ENCODE peak calls at places on chromosomes 2 and 18, in five cellular contexts. One of them, this sample, is unnamed.

GRCh38 chr2:230925443-230925878 is 419 bp upstream of the GPR55 start:
- DNase-seq in tibial artery: peak; percentile 7
- DNase-seq in NT2/D1: no peak
- DNase-seq in mesenchymal stem cell: no peak
- DNase-seq in fibroblast of lung: no peak
- DNase-seq in this sample: peak; percentile 6

GRCh38 chr2:109185801-109186570 is 57.0 kb downstream of the SH3RF3 start:
- DNase-seq in tibial artery: peak; percentile 73
- DNase-seq in NT2/D1: no peak
- DNase-seq in mesenchymal stem cell: no peak
- DNase-seq in fibroblast of lung: peak; percentile 80
- DNase-seq in this sample: peak; percentile 30

GRCh38 chr18:28124239-28125029 is 52.5 kb downstream of the CDH2 start:
- DNase-seq in tibial artery: no peak
- DNase-seq in NT2/D1: no peak
- DNase-seq in mesenchymal stem cell: no peak
- DNase-seq in fibroblast of lung: no peak
- DNase-seq in this sample: no peak

GRCh38 chr2:219245148-219245898 is at the start of the genes GLB1L and STK16:
- DNase-seq in tibial artery: peak; percentile 91
- DNase-seq in NT2/D1: peak; percentile 90
- DNase-seq in mesenchymal stem cell: peak; percentile 95
- DNase-seq in fibroblast of lung: peak; percentile 94
- DNase-seq in this sample: peak; percentile 96

GRCh38 chr2:238839428-238839827 is 8.5 kb upstream of the TWIST2 start:
- DNase-seq in tibial artery: no peak
- DNase-seq in NT2/D1: no peak
- DNase-seq in mesenchymal stem cell: no peak
- DNase-seq in fibroblast of lung: no peak
- DNase-seq in this sample: no peak

GRCh38 chr2:33210626-33211025 is 263.9 kb downstream of the LTBP1 start:
- DNase-seq in tibial artery: peak; percentile 60
- DNase-seq in NT2/D1: peak; percentile 35
- DNase-seq in mesenchymal stem cell: peak; percentile 97
- DNase-seq in fibroblast of lung: peak; percentile 97
- DNase-seq in this sample: no peak

GRCh38 chr2:128374711-128375413 is 56.2 kb upstream of the HS6ST1 start:
- DNase-seq in tibial artery: peak; percentile 19
- DNase-seq in NT2/D1: no peak
- DNase-seq in mesenchymal stem cell: no peak
- DNase-seq in fibroblast of lung: peak; percentile 61
- DNase-seq in this sample: no peak

GRCh38 chr2:151805961-151806360 is 22.3 kb downstream of the ARL5A start:
- DNase-seq in tibial artery: no peak
- DNase-seq in NT2/D1: no peak
- DNase-seq in mesenchymal stem cell: no peak
- DNase-seq in fibroblast of lung: no peak
- DNase-seq in this sample: no peak

GRCh38 chr2:64978514-64979268 is 10.5 kb upstream of the SLC1A4 start:
- DNase-seq in tibial artery: no peak
- DNase-seq in NT2/D1: no peak
- DNase-seq in mesenchymal stem cell: peak; percentile 79
- DNase-seq in fibroblast of lung: no peak
- DNase-seq in this sample: no peak

GRCh38 chr18:64800151-64800550 is 651.3 kb upstream of the LINC00305 start:
- DNase-seq in tibial artery: no peak
- DNase-seq in NT2/D1: no peak
- DNase-seq in mesenchymal stem cell: no peak
- DNase-seq in fibroblast of lung: no peak
- DNase-seq in this sample: no peak

GRCh38 chr18:56982756-56983155 is 164.1 kb upstream of the BOD1L2 start:
- DNase-seq in tibial artery: no peak
- DNase-seq in NT2/D1: no peak
- DNase-seq in mesenchymal stem cell: no peak
- DNase-seq in fibroblast of lung: no peak
- DNase-seq in this sample: no peak

GRCh38 chr2:182324665-182325064 is 102.2 kb downstream of the PDE1A start:
- DNase-seq in tibial artery: no peak
- DNase-seq in NT2/D1: no peak
- DNase-seq in mesenchymal stem cell: peak; percentile 50
- DNase-seq in fibroblast of lung: peak; percentile 42
- DNase-seq in this sample: no peak

GRCh38 chr18:9673296-9674251 is 34.5 kb upstream of the RAB31 start:
- DNase-seq in tibial artery: peak; percentile 26
- DNase-seq in NT2/D1: peak; percentile 20
- DNase-seq in mesenchymal stem cell: peak; percentile 70
- DNase-seq in fibroblast of lung: peak; percentile 83
- DNase-seq in this sample: peak; percentile 56

GRCh38 chr2:211898697-211899096 is 639.9 kb downstream of the ERBB4 start:
- DNase-seq in tibial artery: no peak
- DNase-seq in NT2/D1: no peak
- DNase-seq in mesenchymal stem cell: no peak
- DNase-seq in fibroblast of lung: no peak
- DNase-seq in this sample: no peak

GRCh38 chr2:130187268-130187667 is 5.2 kb downstream of the MZT2B start:
- DNase-seq in tibial artery: no peak
- DNase-seq in NT2/D1: no peak
- DNase-seq in mesenchymal stem cell: no peak
- DNase-seq in fibroblast of lung: no peak
- DNase-seq in this sample: no peak

GRCh38 chr2:99617811-99618210 is 128.0 kb upstream of the REV1 start:
- DNase-seq in tibial artery: no peak
- DNase-seq in NT2/D1: no peak
- DNase-seq in mesenchymal stem cell: no peak
- DNase-seq in fibroblast of lung: no peak
- DNase-seq in this sample: no peak

GRCh38 chr2:241814571-241815476 is 5.8 kb downstream of the NEU4 start:
- DNase-seq in tibial artery: no peak
- DNase-seq in NT2/D1: no peak
- DNase-seq in mesenchymal stem cell: no peak
- DNase-seq in fibroblast of lung: no peak
- DNase-seq in this sample: no peak

GRCh38 chr2:21270658-21271057 is 146.9 kb downstream of the TDRD15 start:
- DNase-seq in tibial artery: no peak
- DNase-seq in NT2/D1: no peak
- DNase-seq in mesenchymal stem cell: peak; percentile 42
- DNase-seq in fibroblast of lung: no peak
- DNase-seq in this sample: no peak

GRCh38 chr18:2641638-2642037 is 13.9 kb upstream of the SMCHD1 start:
- DNase-seq in tibial artery: no peak
- DNase-seq in NT2/D1: no peak
- DNase-seq in mesenchymal stem cell: peak; percentile 32
- DNase-seq in fibroblast of lung: peak; percentile 55
- DNase-seq in this sample: no peak

GRCh38 chr2:175883586-175884194 is 118.4 kb downstream of the LNPK start:
- DNase-seq in tibial artery: no peak
- DNase-seq in NT2/D1: no peak
- DNase-seq in mesenchymal stem cell: no peak
- DNase-seq in fibroblast of lung: no peak
- DNase-seq in this sample: no peak

GRCh38 chr2:48471048-48471474 is 58.9 kb upstream of the STON1 start:
- DNase-seq in tibial artery: no peak
- DNase-seq in NT2/D1: peak; percentile 62
- DNase-seq in mesenchymal stem cell: peak; percentile 76
- DNase-seq in fibroblast of lung: peak; percentile 76
- DNase-seq in this sample: no peak

GRCh38 chr18:32576296-32576916 is 105.7 kb upstream of the GAREM1 start:
- DNase-seq in tibial artery: no peak
- DNase-seq in NT2/D1: no peak
- DNase-seq in mesenchymal stem cell: peak; percentile 46
- DNase-seq in fibroblast of lung: peak; percentile 20
- DNase-seq in this sample: no peak

GRCh38 chr2:190069936-190070696 is 7.6 kb upstream of the MSTN start:
- DNase-seq in tibial artery: no peak
- DNase-seq in NT2/D1: peak; percentile 33
- DNase-seq in mesenchymal stem cell: peak; percentile 76
- DNase-seq in fibroblast of lung: peak; percentile 85
- DNase-seq in this sample: no peak

GRCh38 chr2:55883829-55884228 is 39.8 kb downstream of the EFEMP1 start:
- DNase-seq in tibial artery: no peak
- DNase-seq in NT2/D1: no peak
- DNase-seq in mesenchymal stem cell: no peak
- DNase-seq in fibroblast of lung: no peak
- DNase-seq in this sample: no peak

GRCh38 chr2:187057466-187057865 is 208.5 kb upstream of the ZSWIM2 start:
- DNase-seq in tibial artery: no peak
- DNase-seq in NT2/D1: no peak
- DNase-seq in mesenchymal stem cell: no peak
- DNase-seq in fibroblast of lung: no peak
- DNase-seq in this sample: no peak

GRCh38 chr2:121791801-121792221 is 36.4 kb downstream of the TSN start:
- DNase-seq in tibial artery: no peak
- DNase-seq in NT2/D1: no peak
- DNase-seq in mesenchymal stem cell: no peak
- DNase-seq in fibroblast of lung: no peak
- DNase-seq in this sample: no peak

GRCh38 chr18:49865401-49865800 is 52.1 kb upstream of the ACAA2 start:
- DNase-seq in tibial artery: no peak
- DNase-seq in NT2/D1: no peak
- DNase-seq in mesenchymal stem cell: no peak
- DNase-seq in fibroblast of lung: no peak
- DNase-seq in this sample: peak; percentile 41

GRCh38 chr2:30708491-30709290 is 98.6 kb downstream of the CAPN13 start:
- DNase-seq in tibial artery: no peak
- DNase-seq in NT2/D1: no peak
- DNase-seq in mesenchymal stem cell: no peak
- DNase-seq in fibroblast of lung: peak; percentile 64
- DNase-seq in this sample: no peak

GRCh38 chr2:100427627-100428258 is 10.3 kb upstream of the CHST10 start:
- DNase-seq in tibial artery: no peak
- DNase-seq in NT2/D1: peak; percentile 63
- DNase-seq in mesenchymal stem cell: peak; percentile 45
- DNase-seq in fibroblast of lung: peak; percentile 42
- DNase-seq in this sample: peak; percentile 71

GRCh38 chr2:42230891-42231290 is 61.7 kb downstream of the EML4 start:
- DNase-seq in tibial artery: no peak
- DNase-seq in NT2/D1: no peak
- DNase-seq in mesenchymal stem cell: no peak
- DNase-seq in fibroblast of lung: no peak
- DNase-seq in this sample: no peak

GRCh38 chr2:222969491-222969890 is 82.5 kb upstream of the KCNE4 start:
- DNase-seq in tibial artery: no peak
- DNase-seq in NT2/D1: no peak
- DNase-seq in mesenchymal stem cell: no peak
- DNase-seq in fibroblast of lung: peak; percentile 87
- DNase-seq in this sample: no peak

GRCh38 chr2:164737612-164738081 is 104.0 kb downstream of the COBLL1 start:
- DNase-seq in tibial artery: peak; percentile 54
- DNase-seq in NT2/D1: peak; percentile 65
- DNase-seq in mesenchymal stem cell: peak; percentile 66
- DNase-seq in fibroblast of lung: peak; percentile 55
- DNase-seq in this sample: peak; percentile 62

GRCh38 chr18:34212511-34212910 is 12.2 kb downstream of the NOL4 start:
- DNase-seq in tibial artery: no peak
- DNase-seq in NT2/D1: no peak
- DNase-seq in mesenchymal stem cell: no peak
- DNase-seq in fibroblast of lung: no peak
- DNase-seq in this sample: no peak

GRCh38 chr2:115374981-115375380 is 932.5 kb downstream of the DPP10 start:
- DNase-seq in tibial artery: no peak
- DNase-seq in NT2/D1: no peak
- DNase-seq in mesenchymal stem cell: no peak
- DNase-seq in fibroblast of lung: no peak
- DNase-seq in this sample: no peak
- H3K9me3 ChIP-seq in tibial artery: peaks cover 6% of the 10 kb centered on the region
- H3K9me3 ChIP-seq in NT2/D1: peaks cover 42% of the 10 kb centered on the region
- H3K9me3 ChIP-seq in mesenchymal stem cell: peaks cover 38% of the 10 kb centered on the region
- H3K9me3 ChIP-seq in fibroblast of lung: no peaks in the 10 kb centered on the region
- H3K9me3 ChIP-seq in this sample: peaks cover 18% of the 10 kb centered on the region

GRCh38 chr2:20157606-20157970 is 67.3 kb downstream of the SDC1 start:
- DNase-seq in tibial artery: no peak
- DNase-seq in NT2/D1: no peak
- DNase-seq in mesenchymal stem cell: no peak
- DNase-seq in fibroblast of lung: no peak
- DNase-seq in this sample: no peak

GRCh38 chr2:20156051-20156730 is 68.7 kb downstream of the SDC1 start:
- DNase-seq in tibial artery: no peak
- DNase-seq in NT2/D1: no peak
- DNase-seq in mesenchymal stem cell: no peak
- DNase-seq in fibroblast of lung: no peak
- DNase-seq in this sample: no peak

GRCh38 chr2:20153131-20153851 is 71.6 kb downstream of the SDC1 start:
- DNase-seq in tibial artery: no peak
- DNase-seq in NT2/D1: no peak
- DNase-seq in mesenchymal stem cell: no peak
- DNase-seq in fibroblast of lung: no peak
- DNase-seq in this sample: no peak

GRCh38 chr2:20159411-20159810 is 65.5 kb downstream of the SDC1 start:
- DNase-seq in tibial artery: no peak
- DNase-seq in NT2/D1: no peak
- DNase-seq in mesenchymal stem cell: no peak
- DNase-seq in fibroblast of lung: no peak
- DNase-seq in this sample: no peak

GRCh38 chr2:20156826-20157605 is 67.9 kb downstream of the SDC1 start:
- DNase-seq in tibial artery: no peak
- DNase-seq in NT2/D1: no peak
- DNase-seq in mesenchymal stem cell: no peak
- DNase-seq in fibroblast of lung: no peak
- DNase-seq in this sample: peak; percentile 36
- H3K4me3 ChIP-seq in tibial artery: no peak overlapping the region
- H3K4me3 ChIP-seq in NT2/D1: no peak overlapping the region
- H3K4me3 ChIP-seq in mesenchymal stem cell: no peak overlapping the region
- H3K4me3 ChIP-seq in fibroblast of lung: no peak overlapping the region
- H3K4me3 ChIP-seq in this sample: no peak overlapping the region

GRCh38 chr18:75142677-75143076 is 66.3 kb downstream of the PTGR3 start:
- DNase-seq in tibial artery: no peak
- DNase-seq in NT2/D1: no peak
- DNase-seq in mesenchymal stem cell: no peak
- DNase-seq in fibroblast of lung: no peak
- DNase-seq in this sample: no peak
- H3K9me3 ChIP-seq in tibial artery: no peaks in the 10 kb centered on the region
- H3K9me3 ChIP-seq in NT2/D1: no peaks in the 10 kb centered on the region
- H3K9me3 ChIP-seq in mesenchymal stem cell: peaks cover 4% of the 10 kb centered on the region
- H3K9me3 ChIP-seq in fibroblast of lung: no peaks in the 10 kb centered on the region
- H3K9me3 ChIP-seq in this sample: no peaks in the 10 kb centered on the region

DNA sequence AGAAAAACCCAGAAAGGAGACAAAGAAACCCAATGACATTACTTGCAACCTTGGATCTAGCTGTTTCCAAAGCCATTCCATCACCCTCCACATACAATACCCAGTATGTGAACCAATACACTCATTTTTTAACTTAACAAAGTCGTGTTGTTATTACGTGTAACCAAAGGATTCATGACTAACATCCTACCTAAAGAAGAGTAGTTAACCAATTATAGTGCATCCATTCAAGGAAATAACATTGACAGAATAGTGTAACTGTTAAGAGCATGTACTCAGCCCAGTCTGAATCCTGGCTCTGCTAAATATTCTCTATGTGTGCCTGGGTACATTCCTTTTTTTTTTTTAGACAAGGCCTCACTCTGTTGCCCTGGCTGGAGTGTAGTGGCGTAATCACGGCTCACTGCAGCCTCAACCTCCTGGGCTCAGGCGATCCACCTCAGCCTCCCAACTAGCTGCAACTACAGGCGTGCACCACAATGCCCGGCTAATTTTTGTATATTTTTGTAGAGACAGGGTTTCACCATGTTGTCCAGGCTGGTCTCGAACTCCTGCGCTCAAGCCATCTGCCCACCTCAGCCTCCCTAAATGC is 9.9 kb downstream of the TLK1 start:
- DNase-seq in tibial artery: no peak
- DNase-seq in NT2/D1: no peak
- DNase-seq in mesenchymal stem cell: no peak
- DNase-seq in fibroblast of lung: no peak
- DNase-seq in this sample: no peak
- H3K4me3 ChIP-seq in tibial artery: no peak overlapping the region
- H3K4me3 ChIP-seq in NT2/D1: no peak overlapping the region
- H3K4me3 ChIP-seq in mesenchymal stem cell: no peak overlapping the region
- H3K4me3 ChIP-seq in fibroblast of lung: no peak overlapping the region
- H3K4me3 ChIP-seq in this sample: no peak overlapping the region

This sample was measured in transverse colon.